ENCODE peak calls at places on chromosomes 4 and X, in six cellular contexts. U is mesendoderm, A is neuronal stem cell, I is GM23248, D is IMR-90, P is K562. F is an unnamed sample.

GRCh38 chr4:170090667-170091052 is 904 bp upstream of the AADAT start:
- DNase-seq in U (peak; percentile 82), A (no peak), D (peak; percentile 13), I (peak; percentile 27), P (no peak), F (no peak)

GRCh38 chr4:98260047-98260578 is 1.1 kb upstream of the RAP1GDS1 start:
- DNase-seq in P (no peak), U (peak; percentile 77), A (no peak), I (no peak), D (peak; percentile 10), F (peak; percentile 86)

GRCh38 chrX:133971586-133971985 is 13.8 kb downstream of the GPC3 start:
- DNase-seq in P (no peak), D (no peak), I (no peak), A (no peak), U (no peak), F (no peak)

GRCh38 chr4:11585506-11585905 is 156.8 kb upstream of the HS3ST1 start:
- DNase-seq in U (no peak), I (no peak), P (no peak), A (no peak), D (no peak), F (no peak)

GRCh38 chr4:102343964-102344519 is 1.2 kb downstream of the SLC39A8 start:
- DNase-seq in P (peak; percentile 66), A (peak; percentile 37), U (no peak), D (peak; percentile 8), I (no peak), F (no peak)

GRCh38 chr4:139014391-139015268 is 951 bp upstream of the NOCT start:
- DNase-seq in A (no peak), D (peak; percentile 94), P (no peak), I (peak; percentile 88), U (peak; percentile 94), F (no peak)

GRCh38 chr4:13984996-13985780 is 357.7 kb upstream of the BOD1L1 start:
- DNase-seq in I (peak; percentile 27), D (peak; percentile 50), P (no peak), U (no peak), A (no peak), F (no peak)

GRCh38 chrX:128759745-128760144 is 707.5 kb upstream of the ACTRT1 start:
- DNase-seq in D (no peak), P (no peak), A (no peak), I (no peak), U (no peak), F (no peak)

GRCh38 chr4:38730830-38731646 is 51.8 kb downstream of the TLR10 start:
- DNase-seq in I (peak; percentile 92), D (peak; percentile 94), P (peak; percentile 83), U (peak; percentile 84), A (peak; percentile 72), F (peak; percentile 91)

GRCh38 chr4:24112466-24112865 is 222.6 kb upstream of the PPARGC1A start:
- DNase-seq in P (no peak), D (peak; percentile 15), U (no peak), A (no peak), I (peak; percentile 25), F (no peak)

GRCh38 chr4:95761441-95761840 is 78.5 kb upstream of the PDHA2 start:
- DNase-seq in U (peak; percentile 28), D (peak; percentile 38), A (no peak), I (no peak), P (no peak), F (no peak)

GRCh38 chr4:161525121-161525520 is 638.7 kb downstream of the FSTL5 start:
- DNase-seq in U (no peak), I (no peak), A (no peak), P (no peak), D (no peak), F (no peak)

GRCh38 chr4:170057851-170058250 is 31.7 kb upstream of the MFAP3L start:
- DNase-seq in A (no peak), D (no peak), U (peak; percentile 66), P (no peak), I (no peak), F (no peak)

GRCh38 chr4:55447826-55448225 is 52.1 kb downstream of the TMEM165 start:
- DNase-seq in I (peak; percentile 30), U (no peak), P (no peak), A (no peak), D (peak; percentile 50), F (no peak)

DNA sequence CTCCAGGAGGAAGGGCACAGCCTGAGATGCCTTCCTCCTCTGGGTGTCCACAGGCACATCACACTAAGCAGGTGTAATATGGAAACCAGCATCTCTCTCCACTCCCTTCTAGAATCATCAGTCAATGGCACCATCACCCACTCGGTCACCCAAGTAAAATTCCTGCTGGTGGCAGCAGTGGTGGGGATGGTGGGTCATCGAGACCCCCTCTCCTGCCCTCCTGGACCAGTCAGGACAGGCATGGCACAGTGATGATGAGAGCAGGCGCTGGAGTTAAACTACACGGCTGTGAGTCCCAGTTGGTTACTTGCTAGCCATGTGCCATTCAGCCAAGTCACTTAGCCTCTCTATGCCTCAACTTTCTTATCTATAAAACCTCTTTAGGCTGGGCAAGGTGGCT is 42.5 kb downstream of the SCD5 start:
- DNase-seq in I (no peak), D (no peak), U (no peak), P (no peak), A (no peak), F (no peak)
- H3K4me3 ChIP-seq in I (no peak overlapping the region), D (no peak overlapping the region), U (no peak overlapping the region), P (no peak overlapping the region), A (no peak overlapping the region), F (no peak overlapping the region)

GRCh38 chrX:138082881-138083280 is 517.0 kb downstream of the ZIC3 start:
- DNase-seq in A (no peak), P (no peak), I (no peak), U (no peak), D (no peak), F (no peak)
- H3K9ac ChIP-seq in A (no peak overlapping the region), P (no peak overlapping the region), I (no peak overlapping the region), U (no peak overlapping the region), D (no peak overlapping the region), F (no peak overlapping the region)

GRCh38 chrX:78327370-78328048 is at the start of gene CYSLTR1:
- DNase-seq in D (no peak), P (no peak), I (no peak), U (no peak), A (no peak), F (no peak)

GRCh38 chrX:78321809-78322208 is 5.6 kb downstream of the CYSLTR1 start:
- DNase-seq in P (no peak), I (no peak), U (no peak), A (no peak), D (no peak), F (no peak)

GRCh38 chrX:78322863-78323262 is 4.5 kb downstream of the CYSLTR1 start:
- DNase-seq in D (no peak), U (no peak), I (no peak), A (no peak), P (no peak), F (no peak)
- H3K4me1 ChIP-seq in D (no peaks in the 10 kb centered on the region), U (no peaks in the 10 kb centered on the region), I (no peaks in the 10 kb centered on the region), A (no peaks in the 10 kb centered on the region), P (no peaks in the 10 kb centered on the region), F (no peaks in the 10 kb centered on the region)

DNA sequence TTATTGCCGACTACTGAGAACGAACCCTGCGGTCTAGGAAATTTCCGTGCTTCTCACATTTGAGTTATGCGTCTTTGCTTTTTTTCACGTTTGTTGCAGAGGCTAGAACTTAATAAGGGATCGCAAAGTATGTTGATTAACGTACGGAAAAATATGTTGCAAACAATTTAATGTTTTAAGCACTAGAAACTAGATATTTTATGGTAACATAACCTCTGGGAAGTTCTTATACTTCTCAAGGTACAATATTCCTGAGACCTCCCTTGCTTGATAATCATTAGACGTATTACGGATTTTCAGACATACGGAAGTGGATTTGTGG is 636 bp upstream of the PRDM5 start:
- DNase-seq in I (no peak), U (no peak), A (no peak), P (no peak), D (no peak), F (no peak)
- H3K4me3 ChIP-seq in I (peak overlapping the region; percentile 84), U (peak overlapping the region; percentile 3), A (peak overlapping the region; percentile 92), P (no peak overlapping the region), D (peak overlapping the region; percentile 49), F (peak overlapping the region; percentile 31)

F was measured in kidney.